ENCODE peak calls at places on chromosomes 13 and 19, in seven cellular contexts. R, M, J, V, H, Z and G are unnamed samples.

GRCh38 chr19:48121909-48122371 is 11.3 kb upstream of the PLA2G4C start:
- DNase-seq in R (no peak), M (no peak), J (no peak), V (no peak), H (no peak), Z (no peak), G (no peak)

GRCh38 chr19:52274191-52274590 is 4.8 kb downstream of the ZNF766 start:
- DNase-seq in R (no peak), M (no peak), J (peak), V (no peak), H (no peak), Z (no peak), G (no peak)

GRCh38 chr19:29311391-29311790 is 98.4 kb upstream of the UQCRFS1 start:
- DNase-seq in R (no peak), M (no peak), J (no peak), V (no peak), H (peak), Z (no peak), G (peak)

GRCh38 chr13:71378992-71379905 is 487.8 kb downstream of the DACH1 start:
- DNase-seq in R (no peak), M (no peak), J (no peak), V (no peak), H (peak), Z (peak), G (no peak)

GRCh38 chr19:47109541-47110375 is 3.8 kb downstream of the ZC3H4 start:
- DNase-seq in R (peak), M (no peak), J (no peak), V (no peak), H (peak), Z (peak), G (no peak)

GRCh38 chr19:4528843-4529242 is 6.2 kb downstream of the PLIN5 start:
- DNase-seq in R (no peak), M (no peak), J (no peak), V (no peak), H (no peak), Z (no peak), G (no peak)

GRCh38 chr13:109110159-109110558 is 480.7 kb downstream of the MYO16 start:
- DNase-seq in R (no peak), M (no peak), J (no peak), V (no peak), H (no peak), Z (no peak), G (no peak)

GRCh38 chr13:113077566-113077952 is 28.0 kb upstream of the F7 start:
- DNase-seq in R (no peak), M (no peak), J (no peak), V (no peak), H (no peak), Z (no peak), G (no peak)

GRCh38 chr19:19134687-19135158 is 3.6 kb downstream of the TMEM161A start:
- DNase-seq in R (no peak), M (no peak), J (peak), V (peak), H (peak), Z (no peak), G (peak)

GRCh38 chr19:6217752-6218403 is 61.9 kb downstream of the MLLT1 start:
- DNase-seq in R (no peak), M (no peak), J (no peak), V (no peak), H (no peak), Z (no peak), G (no peak)

GRCh38 chr13:33487575-33488243 is 202.2 kb upstream of the STARD13 start:
- DNase-seq in R (peak), M (no peak), J (peak), V (no peak), H (peak), Z (peak), G (peak)

GRCh38 chr13:20528451-20528850 is 2.8 kb upstream of the CRYL1 start:
- DNase-seq in R (no peak), M (no peak), J (no peak), V (no peak), H (no peak), Z (no peak), G (no peak)

GRCh38 chr19:47430041-47430802 is 10.9 kb upstream of the MEIS3 start:
- DNase-seq in R (peak), M (no peak), J (peak), V (peak), H (peak), Z (peak), G (peak)

GRCh38 chr19:46700704-46701103 is 16.2 kb downstream of the PRKD2 start:
- DNase-seq in R (no peak), M (no peak), J (no peak), V (no peak), H (no peak), Z (no peak), G (no peak)

GRCh38 chr13:66805657-66806056 is 424.5 kb downstream of the PCDH9 start:
- DNase-seq in R (peak), M (no peak), J (no peak), V (no peak), H (no peak), Z (no peak), G (no peak)

GRCh38 chr19:3849092-3849491 is 19.7 kb downstream of the ZFR2 start:
- DNase-seq in R (no peak), M (no peak), J (peak), V (no peak), H (peak), Z (no peak), G (peak)

GRCh38 chr19:5403968-5404640 is 51.1 kb upstream of the ZNRF4 start:
- DNase-seq in R (peak), M (peak), J (peak), V (peak), H (peak), Z (peak), G (peak)

GRCh38 chr13:64579331-64579730 is 2650.8 kb downstream of the PCDH9 start:
- DNase-seq in R (no peak), M (no peak), J (no peak), V (no peak), H (no peak), Z (no peak), G (no peak)

GRCh38 chr13:102877285-102877684 is 31.5 kb downstream of the ERCC5 start:
- DNase-seq in R (peak), M (no peak), J (no peak), V (no peak), H (peak), Z (peak), G (no peak)

GRCh38 chr13:19618925-19619324 is 14.5 kb upstream of the MPHOSPH8 start:
- DNase-seq in R (peak), M (no peak), J (peak), V (peak), H (peak), Z (peak), G (peak)

GRCh38 chr13:30333601-30334000 is 26.2 kb upstream of the KATNAL1 start:
- DNase-seq in R (no peak), M (no peak), J (no peak), V (no peak), H (no peak), Z (no peak), G (no peak)

GRCh38 chr13:35475960-35476943 is at the start of gene MAB21L1:
- DNase-seq in R (peak), M (peak), J (peak), V (peak), H (peak), Z (peak), G (no peak)

GRCh38 chr19:39126593-39127187 is 1.1 kb downstream of the PAK4 start:
- DNase-seq in R (no peak), M (no peak), J (peak), V (no peak), H (peak), Z (peak), G (no peak)

GRCh38 chr13:112333756-112334543 is 42.2 kb upstream of the SPACA7 start:
- DNase-seq in R (no peak), M (no peak), J (no peak), V (no peak), H (no peak), Z (no peak), G (no peak)

GRCh38 chr19:46748325-46749109 is 2.3 kb upstream of the STRN4 start:
- DNase-seq in R (peak), M (peak), J (peak), V (peak), H (peak), Z (peak), G (peak)

GRCh38 chr13:74259641-74260040 is 125.4 kb upstream of the KLF12 start:
- DNase-seq in R (no peak), M (no peak), J (no peak), V (no peak), H (no peak), Z (no peak), G (no peak)
- H3K4ac ChIP-seq in R (no peak), M (no peak), J (no peak), V (no peak), H (no peak), Z (no peak), G (no peak)

GRCh38 chr19:34499155-34499834 is 17.7 kb downstream of the WTIP start:
- DNase-seq in R (no peak), M (no peak), J (no peak), V (no peak), H (no peak), Z (no peak), G (no peak)

GRCh38 chr19:34502582-34503545 is 21.3 kb downstream of the WTIP start:
- DNase-seq in R (peak), M (no peak), J (no peak), V (peak), H (no peak), Z (peak), G (no peak)

GRCh38 chr19:34500656-34501120 is 19.1 kb downstream of the WTIP start:
- DNase-seq in R (no peak), M (no peak), J (no peak), V (no peak), H (no peak), Z (no peak), G (no peak)

GRCh38 chr19:34503546-34504272 is 22.2 kb downstream of the WTIP start:
- DNase-seq in R (no peak), M (no peak), J (no peak), V (peak), H (no peak), Z (no peak), G (no peak)

DNA sequence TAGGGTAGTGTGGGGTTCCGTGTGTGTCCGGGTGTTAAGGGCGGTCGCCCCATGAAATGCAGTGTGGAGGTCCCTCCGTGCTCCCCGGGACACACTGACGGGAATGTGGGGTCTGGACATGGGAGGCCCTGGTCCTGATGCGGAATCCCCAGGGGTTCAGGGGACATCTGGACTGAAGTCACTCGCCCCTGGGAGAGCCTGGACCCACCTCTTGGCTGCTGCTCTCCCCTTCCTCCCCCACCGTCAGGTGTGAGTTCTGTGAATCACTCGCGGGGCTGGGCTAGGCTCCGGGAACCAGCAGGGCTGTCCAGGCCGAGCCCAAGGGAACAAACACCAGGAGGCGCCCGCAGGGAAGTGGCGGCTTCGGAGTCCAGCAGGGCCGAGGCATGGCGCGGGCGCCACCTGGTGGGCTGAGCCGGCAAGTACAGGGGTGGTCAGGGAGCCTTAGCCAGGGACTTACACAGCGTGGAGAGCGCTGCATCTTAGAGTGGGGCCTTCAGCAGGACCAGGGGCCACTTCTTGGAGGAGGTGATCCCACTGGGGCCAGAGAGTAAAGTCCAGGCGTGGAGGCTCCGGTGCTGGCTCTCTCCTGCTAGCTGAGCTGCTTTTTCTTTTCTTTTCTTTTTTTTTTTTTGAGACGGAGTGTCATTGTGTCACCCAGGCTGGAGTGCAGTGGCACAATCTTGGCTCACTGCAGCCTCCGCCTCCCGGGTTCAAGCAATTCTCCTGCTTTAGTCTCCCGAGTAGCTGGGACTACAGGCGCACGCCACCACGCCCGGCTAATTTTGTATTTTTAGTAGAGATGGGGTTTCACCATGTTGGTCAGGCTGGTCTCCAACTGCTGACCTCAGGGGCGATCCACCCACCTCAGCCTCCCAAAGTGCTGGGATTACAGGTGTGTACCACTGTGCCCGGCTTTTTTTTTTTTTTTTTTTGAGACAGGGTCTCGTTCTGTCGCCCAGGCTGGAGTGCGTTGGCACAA is 20.1 kb downstream of the WTIP start:
- DNase-seq in R (peak), M (peak), J (peak), V (peak), H (peak), Z (peak), G (peak)
- H3K9ac ChIP-seq in R (no peak), M (no peak), J (no peak), V (no peak), H (no peak), Z (peak), G (no peak)

GRCh38 chr13:79776538-79776937 is 295.6 kb downstream of the NDFIP2 start:
- DNase-seq in R (peak), M (no peak), J (no peak), V (no peak), H (no peak), Z (peak), G (no peak)

GRCh38 chr13:79779761-79780160 is 298.8 kb downstream of the NDFIP2 start:
- DNase-seq in R (peak), M (peak), J (peak), V (no peak), H (peak), Z (peak), G (no peak)

GRCh38 chr13:79780240-79780639 is 299.3 kb downstream of the NDFIP2 start:
- DNase-seq in R (peak), M (no peak), J (no peak), V (no peak), H (no peak), Z (peak), G (no peak)

GRCh38 chr13:79777504-79777903 is 296.5 kb downstream of the NDFIP2 start:
- DNase-seq in R (no peak), M (no peak), J (no peak), V (no peak), H (no peak), Z (no peak), G (no peak)

GRCh38 chr13:79779061-79779460 is 298.1 kb downstream of the NDFIP2 start:
- DNase-seq in R (no peak), M (no peak), J (no peak), V (no peak), H (no peak), Z (no peak), G (no peak)
- H3K23ac ChIP-seq in R (no peak), M (no peak), J (no peak), V (no peak), H (no peak), Z (no peak), G (no peak)

GRCh38 chr13:39913928-39914327 is 258.5 kb downstream of the COG6 start:
- DNase-seq in R (no peak), M (no peak), J (peak), V (no peak), H (no peak), Z (peak), G (no peak)
- H3K4ac ChIP-seq in R (no peak), M (no peak), J (no peak), V (no peak), H (no peak), Z (no peak), G (no peak)

GRCh38 chr19:54017266-54017665 is 25.8 kb downstream of the CACNG6 start:
- DNase-seq in R (peak), M (no peak), J (no peak), V (no peak), H (peak), Z (peak), G (no peak)
- H3K9ac ChIP-seq in R (no peak), M (no peak), J (no peak), V (no peak), H (no peak), Z (no peak), G (no peak)

DNA sequence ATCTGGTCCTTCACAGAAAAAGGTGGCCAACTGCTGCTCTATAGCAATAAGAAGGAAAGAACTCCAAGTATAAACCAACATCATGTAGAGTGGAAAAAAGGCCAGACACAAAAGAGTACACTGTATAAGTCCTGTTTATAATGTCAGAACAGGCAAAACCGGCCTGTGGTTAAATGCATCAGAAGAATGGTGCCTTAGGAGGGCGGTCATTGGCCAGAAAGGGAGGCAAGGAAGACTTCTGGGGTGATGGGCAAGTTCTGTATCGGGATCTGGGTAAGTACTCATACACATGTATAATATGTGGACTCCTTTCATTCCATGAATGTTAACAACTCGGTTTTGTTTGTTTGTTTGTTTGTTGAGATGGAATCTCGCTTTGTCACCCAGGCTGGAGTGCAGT is 4.1 kb downstream of the ETHE1 start:
- DNase-seq in R (no peak), M (no peak), J (peak), V (no peak), H (no peak), Z (no peak), G (no peak)
- H3K23ac ChIP-seq in R (no peak), M (no peak), J (no peak), V (no peak), H (no peak), Z (no peak), G (no peak)

GRCh38 chr19:17718467-17718987 is 753 bp upstream of the MAP1S start:
- DNase-seq in R (no peak), M (no peak), J (no peak), V (no peak), H (no peak), Z (no peak), G (no peak)
- H3K4ac ChIP-seq in R (peak), M (no peak), J (no peak), V (no peak), H (no peak), Z (no peak), G (no peak)

DNA sequence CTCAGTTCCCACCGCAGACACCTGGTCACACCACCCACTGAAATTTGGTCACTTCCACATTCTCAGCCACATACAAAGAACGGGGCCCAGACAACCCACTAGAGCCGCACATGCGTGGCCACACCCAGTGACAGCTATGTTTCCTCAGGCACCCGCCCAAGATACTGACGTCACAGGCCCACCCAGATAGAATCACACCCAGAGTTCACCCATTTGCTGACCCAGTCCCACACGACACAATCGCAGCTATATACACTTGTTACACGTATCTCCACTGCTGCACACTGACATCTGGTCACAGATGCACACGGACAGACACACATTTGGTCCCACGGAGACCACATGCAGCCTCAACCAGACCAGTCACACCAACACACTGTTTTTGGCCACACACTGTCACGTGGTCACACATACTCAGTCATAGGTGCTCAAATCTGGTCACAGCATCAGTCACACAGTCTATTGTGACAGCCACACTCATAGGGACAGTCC is 2.9 kb downstream of the NUMBL start:
- DNase-seq in R (peak), M (no peak), J (peak), V (no peak), H (no peak), Z (no peak), G (no peak)
- H3K9ac ChIP-seq in R (no peak), M (no peak), J (no peak), V (no peak), H (no peak), Z (peak), G (no peak)

GRCh38 chr19:56959211-56959610 is 118.7 kb upstream of the PEG3 start:
- DNase-seq in R (no peak), M (no peak), J (peak), V (no peak), H (no peak), Z (no peak), G (no peak)

GRCh38 chr19:56958428-56958827 is 117.9 kb upstream of the PEG3 start:
- DNase-seq in R (no peak), M (no peak), J (peak), V (no peak), H (peak), Z (no peak), G (no peak)

GRCh38 chr19:56953411-56953810 is 112.9 kb upstream of the PEG3 start:
- DNase-seq in R (no peak), M (no peak), J (no peak), V (no peak), H (no peak), Z (no peak), G (no peak)

GRCh38 chr19:56955637-56956216 is 115.2 kb upstream of the PEG3 start:
- DNase-seq in R (no peak), M (no peak), J (peak), V (no peak), H (no peak), Z (no peak), G (no peak)

DNA sequence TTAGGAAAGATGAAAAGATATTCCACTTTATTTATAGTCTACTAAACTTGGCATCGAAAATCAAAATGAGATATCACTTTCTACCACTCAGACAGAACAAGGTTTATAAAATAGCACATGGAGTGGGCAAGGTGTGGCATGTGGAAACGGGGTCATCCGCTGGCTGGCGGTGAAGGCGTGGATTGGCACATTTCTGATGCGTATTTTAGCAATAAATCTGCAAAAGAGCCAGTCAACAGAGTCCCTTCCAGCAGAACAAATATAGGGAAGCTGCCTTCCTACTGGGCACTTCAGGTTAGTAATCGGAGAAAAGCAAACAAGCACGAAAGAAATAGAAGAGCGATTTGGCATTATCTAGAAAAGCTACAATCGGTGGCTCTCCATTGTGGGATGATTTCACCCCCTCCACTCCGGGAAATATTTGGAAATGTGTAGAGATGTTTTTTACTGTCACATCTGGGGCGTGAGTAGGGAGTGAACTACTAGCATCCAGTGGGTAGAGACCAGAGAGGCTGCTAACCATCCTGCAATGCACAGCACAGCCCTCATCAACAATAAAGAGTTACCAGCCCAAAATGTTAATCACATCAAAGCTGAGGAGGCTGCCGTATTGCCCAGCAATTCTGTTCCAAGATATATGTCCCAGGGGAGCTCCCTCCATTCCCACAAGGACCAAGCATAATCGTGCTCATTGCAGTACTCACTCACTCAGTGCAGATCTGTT is 116.1 kb upstream of the PEG3 start:
- DNase-seq in R (no peak), M (no peak), J (no peak), V (no peak), H (no peak), Z (no peak), G (no peak)
- H3K23ac ChIP-seq in R (no peak), M (no peak), J (no peak), V (no peak), H (no peak), Z (no peak), G (no peak)